ENCODE peak calls at places on chromosomes 3 and 15, in nine cellular contexts. N is GM12865, P is foreskin fibroblast, K is hepatocyte, T is OCI-LY7, U is colonic mucosa, M is H7, G is stomach, E is neural progenitor cell. R is an unnamed sample.

GRCh38 chr15:31145271-31145911 is 43.9 kb upstream of the TRPM1 start:
- DNase-seq in P (no peak), U (no peak), K (no peak), M (no peak), N (no peak), T (no peak), E (no peak), G (no peak), R (no peak)

GRCh38 chr3:163785693-163786092 is 1292.6 kb downstream of the SI start:
- DNase-seq in N (no peak), K (peak; percentile 36), T (no peak), U (no peak), M (peak; percentile 21), P (no peak), E (peak; percentile 56), G (no peak), R (no peak)

GRCh38 chr3:48507256-48508061 is 3.5 kb upstream of the SHISA5 start:
- DNase-seq in N (peak; percentile 80), M (peak; percentile 90), U (peak; percentile 44), E (peak; percentile 85), G (peak; percentile 76), T (peak; percentile 78), K (peak; percentile 84), P (peak; percentile 53), R (peak; percentile 71)

GRCh38 chr3:178671261-178672191 is 135.3 kb downstream of the KCNMB2 start:
- DNase-seq in T (no peak), P (peak; percentile 9), K (peak; percentile 30), N (peak; percentile 35), E (no peak), U (no peak), M (no peak), G (no peak), R (peak; percentile 4)

GRCh38 chr3:100072328-100073048 is 41.8 kb downstream of the FILIP1L start:
- DNase-seq in T (no peak), P (no peak), K (no peak), U (no peak), N (peak; percentile 32), M (no peak), E (no peak), G (no peak), R (no peak)

GRCh38 chr3:107855710-107856109 is 235.1 kb downstream of the CD47 start:
- DNase-seq in G (no peak), E (peak; percentile 25), U (no peak), N (peak; percentile 44), M (no peak), T (peak; percentile 43), P (no peak), K (peak; percentile 33), R (no peak)

GRCh38 chr3:11435420-11435819 is 163.2 kb downstream of the ATG7 start:
- DNase-seq in N (no peak), K (no peak), M (no peak), T (no peak), U (no peak), G (no peak), E (no peak), P (no peak), R (no peak)

GRCh38 chr15:71780349-71780976 is 29.9 kb upstream of the NR2E3 start:
- DNase-seq in M (peak; percentile 88), E (peak; percentile 80), T (peak; percentile 73), G (no peak), U (no peak), N (peak; percentile 75), P (peak; percentile 45), K (peak; percentile 71), R (peak; percentile 53)

GRCh38 chr15:27210176-27210575 is 239.2 kb downstream of the GABRG3 start:
- DNase-seq in U (no peak), G (no peak), N (no peak), P (no peak), M (no peak), T (no peak), K (no peak), E (no peak), R (no peak)

GRCh38 chr3:1227111-1227510 is 134.3 kb downstream of the CNTN6 start:
- DNase-seq in M (no peak), P (no peak), E (no peak), T (no peak), K (no peak), U (no peak), G (no peak), N (no peak), R (no peak)

GRCh38 chr3:129001817-129002572 is 891 bp downstream of the EFCC1 start:
- DNase-seq in K (no peak), G (no peak), M (peak; percentile 83), P (no peak), T (peak; percentile 27), N (no peak), E (peak; percentile 83), U (no peak), R (no peak)

GRCh38 chr3:138923531-138923994 is 23.4 kb downstream of the FOXL2 start:
- DNase-seq in K (peak; percentile 89), E (peak; percentile 88), M (peak; percentile 84), N (peak; percentile 88), P (peak; percentile 68), G (peak; percentile 91), T (peak; percentile 81), U (peak; percentile 92), R (peak; percentile 91)

GRCh38 chr3:150521458-150521857 is 24.8 kb downstream of the SERP1 start:
- DNase-seq in U (no peak), E (peak; percentile 18), G (no peak), T (no peak), M (peak; percentile 17), K (no peak), P (no peak), N (no peak), R (no peak)

GRCh38 chr3:18724456-18724855 is 299.3 kb upstream of the SATB1 start:
- DNase-seq in P (no peak), U (no peak), T (no peak), M (no peak), E (peak; percentile 16), G (no peak), N (no peak), K (no peak), R (no peak)
- H3K4me3 ChIP-seq in P (no peak overlapping the region), U (no peak overlapping the region), T (no peak overlapping the region), M (no peak overlapping the region), E (no peak overlapping the region), G (no peak overlapping the region), N (no peak overlapping the region), K (no peak overlapping the region), R (no peak overlapping the region)

GRCh38 chr15:50182233-50183013 is 427 bp downstream of the SLC27A2 start:
- DNase-seq in M (no peak), T (no peak), G (peak; percentile 33), E (peak; percentile 61), K (peak; percentile 48), P (peak; percentile 7), U (peak; percentile 25), N (no peak), R (peak; percentile 16)

GRCh38 chr15:50181983-50182232 is at the start of gene SLC27A2:
- DNase-seq in N (peak; percentile 27), M (peak; percentile 92), U (peak; percentile 68), T (no peak), P (no peak), G (peak; percentile 46), K (peak; percentile 80), E (peak; percentile 76), R (peak; percentile 64)

GRCh38 chr15:50181206-50181982 is 602 bp upstream of the SLC27A2 start:
- DNase-seq in M (peak; percentile 57), K (no peak), T (no peak), E (no peak), U (no peak), N (no peak), P (no peak), G (no peak), R (no peak)

GRCh38 chr15:50184863-50185504 is 3.0 kb downstream of the SLC27A2 start:
- DNase-seq in P (no peak), G (no peak), E (no peak), N (no peak), K (no peak), U (no peak), T (no peak), M (no peak), R (no peak)

GRCh38 chr15:50183112-50183794 is 1.3 kb downstream of the SLC27A2 start:
- DNase-seq in M (peak; percentile 12), U (peak; percentile 22), E (no peak), G (no peak), T (no peak), N (peak; percentile 39), P (no peak), K (no peak), R (no peak)
- H3K4me3 ChIP-seq in M (no peak overlapping the region), U (peak overlapping the region; percentile 82), E (peak overlapping the region; percentile 69), G (peak overlapping the region; percentile 54), T (no peak overlapping the region), N (no peak overlapping the region), P (no peak overlapping the region), K (peak overlapping the region; percentile 91), R (no peak overlapping the region)

GRCh38 chr3:50205719-50206276 is 727 bp downstream of the SLC38A3 start:
- DNase-seq in M (peak; percentile 95), U (no peak), N (peak; percentile 30), T (no peak), K (peak; percentile 73), P (no peak), G (peak; percentile 57), E (peak; percentile 80), R (peak; percentile 91)
- H3K4me3 ChIP-seq in M (peak overlapping the region; percentile 57), U (peak overlapping the region; percentile 9), N (no peak overlapping the region), T (no peak overlapping the region), K (no peak overlapping the region), P (no peak overlapping the region), G (peak overlapping the region; percentile 37), E (peak overlapping the region; percentile 62), R (peak overlapping the region; percentile 53)

GRCh38 chr15:40325700-40326099 is 2.2 kb downstream of the INAFM2 start:
- DNase-seq in N (no peak), K (no peak), G (no peak), T (no peak), U (no peak), P (no peak), E (no peak), M (no peak), R (no peak)
- H3K4me3 ChIP-seq in N (no peak overlapping the region), K (no peak overlapping the region), G (peak overlapping the region; percentile 88), T (no peak overlapping the region), U (no peak overlapping the region), P (no peak overlapping the region), E (no peak overlapping the region), M (no peak overlapping the region), R (no peak overlapping the region)